ENCODE peak calls at places on chromosomes 2 and 18, in eight cellular contexts. O is right atrium auricular region; E is choroid plexus epithelial cell; A is colonic mucosa; R is endodermal cell; T is prostate gland; U is A673; D is CD8-positive, alpha-beta T cell. X is an unnamed sample.

GRCh38 chr2:209425082-209426071 is 1.5 kb downstream of the MAP2 start:
- DNase-seq in T (no peak), O (no peak), E (peak), D (no peak), U (peak), R (peak), A (no peak), X (peak)

GRCh38 chr2:181904022-181904632 is 12.6 kb downstream of the ITPRID2 start:
- DNase-seq in R (no peak), U (peak), D (no peak), E (peak), A (no peak), O (no peak), T (no peak), X (peak)

GRCh38 chr2:112542123-112542973 is at the start of gene POLR1B:
- DNase-seq in U (peak), R (peak), E (peak), D (no peak), A (peak), O (peak), T (peak), X (peak)

GRCh38 chr2:196750977-196751631 is 48.4 kb downstream of the GTF3C3 start:
- DNase-seq in U (peak), A (peak), T (peak), E (peak), O (peak), R (peak), D (peak), X (peak)

GRCh38 chr2:212428685-212429480 is 109.7 kb downstream of the ERBB4 start:
- DNase-seq in D (no peak), O (no peak), T (no peak), A (no peak), U (peak), R (no peak), E (no peak), X (no peak)

GRCh38 chr18:6731197-6731596 is 1.7 kb downstream of the ARHGAP28 start:
- DNase-seq in E (peak), D (no peak), R (no peak), A (no peak), U (no peak), T (peak), O (no peak), X (peak)

GRCh38 chr18:62663731-62664336 is 51.5 kb upstream of the PHLPP1 start:
- DNase-seq in U (no peak), R (peak), D (no peak), O (no peak), E (peak), A (no peak), T (no peak), X (peak)

GRCh38 chr2:32805104-32806095 is 141.4 kb upstream of the LTBP1 start:
- DNase-seq in O (no peak), U (no peak), R (no peak), D (no peak), A (peak), E (peak), T (no peak), X (no peak)

GRCh38 chr2:212330263-212330662 is 208.3 kb downstream of the ERBB4 start:
- DNase-seq in O (no peak), A (no peak), R (peak), E (no peak), D (no peak), T (peak), U (peak), X (no peak)

GRCh38 chr18:59612461-59612860 is 84.8 kb downstream of the CCBE1 start:
- DNase-seq in E (no peak), A (no peak), D (no peak), U (no peak), O (no peak), R (no peak), T (no peak), X (peak)

GRCh38 chr18:11689031-11689971 is at the start of gene GNAL:
- DNase-seq in O (peak), E (peak), R (peak), A (peak), U (peak), D (no peak), T (peak), X (peak)

GRCh38 chr2:164625378-164625971 is 4.2 kb upstream of the GRB14 start:
- DNase-seq in T (no peak), U (no peak), O (no peak), A (no peak), R (no peak), D (no peak), E (peak), X (peak)

GRCh38 chr2:162938387-162938786 is 99.8 kb upstream of the KCNH7 start:
- DNase-seq in A (no peak), O (no peak), D (no peak), T (no peak), U (no peak), E (no peak), R (peak), X (no peak)

GRCh38 chr18:48100168-48100495 is 169.7 kb upstream of the SMAD2 start:
- DNase-seq in A (no peak), R (no peak), E (no peak), T (no peak), O (no peak), D (no peak), U (no peak), X (no peak)

DNA sequence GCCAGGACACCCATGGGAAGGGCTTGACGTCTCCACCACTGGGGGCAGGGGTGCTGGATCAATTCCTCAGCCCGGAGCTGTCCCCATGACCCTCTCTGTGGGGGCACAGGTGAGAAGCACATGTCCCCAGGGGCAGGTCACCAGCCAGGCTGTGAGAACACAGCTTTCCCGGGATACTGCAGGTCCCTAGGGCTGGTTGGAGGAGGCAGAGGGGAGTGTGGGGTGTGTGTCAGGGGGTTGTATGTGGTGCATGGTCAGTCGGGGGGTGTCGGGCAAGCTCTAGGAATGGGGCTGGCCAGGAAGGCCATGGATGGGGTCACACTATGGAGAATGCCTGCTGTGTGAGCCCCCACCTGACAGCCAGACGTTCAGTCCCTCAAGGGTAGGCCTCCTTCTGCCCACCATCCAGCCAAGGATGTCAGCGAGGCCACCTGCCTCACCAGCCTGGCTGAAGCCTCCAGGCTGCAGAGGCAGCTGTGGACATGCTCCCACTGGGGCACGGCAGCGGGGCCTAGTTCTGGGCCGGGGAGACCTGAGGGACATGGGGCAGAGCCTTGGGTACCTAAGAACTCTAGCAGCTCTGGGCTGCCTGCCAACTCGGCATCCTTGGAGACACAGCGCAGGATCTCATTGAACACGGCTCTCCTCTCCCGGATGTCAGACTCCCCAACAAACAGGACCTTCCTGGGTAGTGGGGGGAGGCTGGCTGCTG is 10.3 kb downstream of the HS1BP3 start:
- DNase-seq in R (no peak), T (no peak), U (no peak), D (no peak), A (no peak), E (no peak), O (no peak), X (no peak)
- H3K4me3 ChIP-seq in R (no peak), T (no peak), U (no peak), D (no peak), A (no peak), E (no peak), O (peak), X (no peak)

GRCh38 chr2:31079665-31080064 is 58.6 kb downstream of the GALNT14 start:
- DNase-seq in D (no peak), T (no peak), O (no peak), U (no peak), E (no peak), A (no peak), R (peak), X (no peak)
- TF ChIP-seq CTCF in D (no peak), T (no peak), O (peak), U (peak), E (peak), A (no peak), R (peak), X (no peak)

GRCh38 chr2:44136186-44136585 is 32.5 kb upstream of the PPM1B start:
- DNase-seq in T (no peak), A (no peak), E (peak), O (no peak), R (no peak), U (no peak), D (no peak), X (peak)
- H3K4me3 ChIP-seq in T (no peak), A (no peak), E (no peak), O (no peak), R (peak), U (no peak), D (no peak), X (no peak)

GRCh38 chr2:155714983-155715382 is 617.5 kb downstream of the NR4A2 start:
- DNase-seq in D (no peak), A (no peak), R (no peak), O (no peak), T (no peak), U (no peak), E (no peak), X (no peak)
- TF ChIP-seq CTCF in D (no peak), A (no peak), R (no peak), O (no peak), T (no peak), U (no peak), E (no peak), X (no peak)

GRCh38 chr2:134134827-134135226 is 119.0 kb upstream of the MGAT5 start:
- DNase-seq in O (no peak), R (no peak), E (no peak), A (no peak), D (no peak), U (no peak), T (no peak), X (no peak)

GRCh38 chr2:134134313-134134706 is 119.6 kb upstream of the MGAT5 start:
- DNase-seq in O (no peak), U (no peak), A (no peak), R (no peak), E (no peak), D (no peak), T (no peak), X (no peak)

GRCh38 chr2:134131681-134132486 is 122.0 kb upstream of the MGAT5 start:
- DNase-seq in T (peak), A (no peak), E (peak), D (no peak), U (no peak), R (no peak), O (no peak), X (no peak)

GRCh38 chr2:134133622-134134312 is 120.1 kb upstream of the MGAT5 start:
- DNase-seq in D (no peak), A (no peak), T (no peak), O (no peak), U (no peak), R (no peak), E (no peak), X (no peak)

GRCh38 chr2:134132487-134132857 is 121.4 kb upstream of the MGAT5 start:
- DNase-seq in D (no peak), E (no peak), R (no peak), O (no peak), A (no peak), T (no peak), U (no peak), X (no peak)
- H3K4me3 ChIP-seq in D (no peak), E (no peak), R (no peak), O (no peak), A (no peak), T (no peak), U (no peak), X (no peak)

DNA sequence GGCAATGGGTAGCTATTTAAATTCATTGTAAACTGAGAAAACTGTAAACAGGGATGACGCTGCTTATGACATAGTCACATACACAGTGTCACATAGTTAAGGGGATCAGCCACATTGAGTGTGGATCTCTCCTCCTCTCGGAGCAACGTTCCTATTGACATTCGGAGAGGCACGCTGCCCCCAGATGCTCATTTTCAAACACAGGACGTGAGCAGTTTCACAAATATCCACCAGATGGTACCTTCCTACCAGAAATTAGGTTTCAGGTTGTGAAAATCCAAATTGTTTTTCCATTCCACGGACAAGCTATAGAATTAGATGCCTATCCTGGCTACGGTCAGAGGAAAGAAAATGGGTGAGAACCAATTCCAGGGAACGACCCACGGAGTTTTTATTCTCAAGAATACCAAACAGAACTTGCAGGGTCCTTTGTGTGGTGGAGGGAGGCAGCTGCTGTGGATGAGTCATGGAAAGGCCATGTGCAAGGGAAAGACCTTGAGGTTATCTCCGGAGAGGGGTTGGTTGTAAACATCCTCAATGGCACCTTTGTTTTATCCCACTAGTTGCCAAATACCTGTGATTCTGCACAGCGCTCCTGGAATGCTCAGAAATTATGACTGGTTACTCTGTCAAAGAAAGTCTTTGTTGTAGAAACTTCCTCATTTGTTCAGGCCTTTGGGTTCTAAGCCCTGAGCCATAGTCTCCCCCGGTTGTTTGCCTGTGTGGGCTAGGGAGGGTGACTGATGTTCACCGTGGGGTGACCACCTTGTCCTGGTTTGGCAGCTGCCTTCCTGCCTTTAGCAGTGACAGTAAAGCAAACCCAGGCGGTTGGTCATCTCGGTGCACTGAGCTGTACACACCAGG is 88.0 kb downstream of the ACTR3 start:
- DNase-seq in U (peak), R (no peak), A (peak), E (peak), T (no peak), O (no peak), D (no peak), X (peak)
- TF ChIP-seq CTCF in U (peak), R (peak), A (peak), E (peak), T (no peak), O (peak), D (no peak), X (peak)

GRCh38 chr2:8003462-8004075 is 678.3 kb upstream of the ID2 start:
- DNase-seq in E (peak), D (no peak), O (peak), T (peak), U (peak), R (no peak), A (no peak), X (peak)
- H3K4me3 ChIP-seq in E (no peak), D (no peak), O (no peak), T (no peak), U (no peak), R (no peak), A (no peak), X (no peak)

DNA sequence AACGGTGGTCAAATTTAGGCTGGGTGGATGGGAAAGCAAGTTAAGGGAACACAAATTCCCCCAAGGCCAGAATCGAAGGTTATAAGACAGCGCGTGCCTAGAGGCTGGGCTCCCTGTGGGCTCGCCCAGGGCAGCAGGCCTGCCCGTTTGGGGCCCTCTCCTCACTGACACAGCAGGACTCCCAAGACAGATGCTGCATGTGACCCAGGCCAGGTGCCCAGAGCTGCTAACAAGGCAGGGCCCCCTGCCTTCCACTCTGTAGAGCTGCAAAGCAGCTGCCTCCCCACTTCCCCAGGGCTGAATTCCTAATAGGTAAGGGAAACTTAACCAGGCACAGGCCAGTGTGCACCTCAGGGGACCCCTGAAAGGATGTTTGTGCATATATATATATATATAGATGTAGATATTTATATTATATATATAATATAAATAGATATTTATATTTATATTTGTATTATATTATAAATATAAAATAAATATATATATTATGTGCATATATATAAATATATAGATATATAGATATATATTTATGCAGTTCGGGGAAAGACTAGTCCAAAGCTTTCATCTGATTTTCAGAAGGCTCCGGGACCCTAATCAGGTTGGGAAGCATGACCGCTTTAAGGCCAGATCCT is 43.7 kb downstream of the TMEM37 start:
- DNase-seq in D (no peak), U (peak), R (peak), E (peak), T (no peak), A (peak), O (no peak), X (no peak)
- TF ChIP-seq CTCF in D (no peak), U (peak), R (peak), E (peak), T (no peak), A (no peak), O (no peak), X (no peak)

GRCh38 chr18:26729439-26729838 is 136.1 kb downstream of the AQP4 start:
- DNase-seq in U (no peak), E (no peak), T (no peak), R (no peak), D (no peak), A (no peak), O (no peak), X (no peak)

GRCh38 chr18:26722582-26722931 is 142.9 kb downstream of the AQP4 start:
- DNase-seq in E (no peak), O (no peak), D (no peak), U (no peak), A (no peak), T (peak), R (no peak), X (no peak)

GRCh38 chr18:26719909-26720308 is 145.6 kb downstream of the AQP4 start:
- DNase-seq in D (no peak), A (no peak), T (no peak), U (no peak), R (no peak), O (no peak), E (no peak), X (no peak)

GRCh38 chr18:26721876-26722581 is 143.5 kb downstream of the AQP4 start:
- DNase-seq in D (no peak), O (no peak), A (no peak), T (no peak), E (no peak), R (no peak), U (no peak), X (no peak)

DNA sequence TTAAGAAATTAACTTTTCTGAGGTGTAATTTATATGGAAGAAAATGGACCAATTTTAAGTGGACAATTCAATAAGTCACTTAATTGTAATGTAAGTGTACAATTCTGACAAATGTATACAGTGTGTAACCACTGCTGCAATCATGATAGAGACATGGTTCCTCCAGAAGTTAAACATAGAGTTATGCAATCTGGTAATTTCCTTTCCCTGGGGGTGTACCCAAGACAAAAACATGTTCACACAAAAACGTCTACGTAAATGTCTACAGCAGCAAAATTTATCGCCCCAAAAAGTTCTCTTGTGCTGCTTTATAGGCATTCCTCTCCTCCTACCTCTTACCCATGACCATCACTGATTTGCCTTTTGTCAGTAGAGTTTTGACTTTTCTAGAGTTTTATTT is 141.5 kb downstream of the AQP4 start:
- DNase-seq in O (no peak), U (no peak), R (no peak), A (no peak), D (no peak), E (no peak), T (no peak), X (no peak)
- H3K4me3 ChIP-seq in O (no peak), U (no peak), R (no peak), A (no peak), D (no peak), E (no peak), T (no peak), X (no peak)

GRCh38 chr18:66749475-66750035 is 145.7 kb upstream of the CDH19 start:
- DNase-seq in A (no peak), R (no peak), U (peak), O (no peak), T (no peak), E (no peak), D (no peak), X (no peak)
- TF ChIP-seq CTCF in A (no peak), R (no peak), U (no peak), O (no peak), T (no peak), E (no peak), D (no peak), X (no peak)